ENCODE peak calls at places on chromosome 16, in six cellular contexts. S, X, T, P, Z and D are unnamed samples.

GRCh38 chr16:89687092-89687940 is 827 bp downstream of the CDK10 start:
- DNase-seq in S (no peak), X (peak; percentile 9), T (no peak), P (no peak), Z (peak; percentile 52), D (no peak)

GRCh38 chr16:14070555-14070876 is 603 bp upstream of the MRTFB start:
- DNase-seq in S (no peak), X (no peak), T (no peak), P (no peak), Z (no peak), D (no peak)

GRCh38 chr16:80507538-80507937 is 33.3 kb upstream of the DYNLRB2 start:
- DNase-seq in S (no peak), X (no peak), T (no peak), P (no peak), Z (no peak), D (no peak)

GRCh38 chr16:48284772-48285409 is 37.6 kb upstream of the ABCC11 start:
- DNase-seq in S (no peak), X (no peak), T (no peak), P (no peak), Z (no peak), D (no peak)

GRCh38 chr16:83781-84615 is 6.0 kb downstream of the MPG start:
- DNase-seq in S (no peak), X (no peak), T (no peak), P (no peak), Z (peak; percentile 37), D (no peak)

GRCh38 chr16:83206426-83206825 is 579.7 kb downstream of the CDH13 start:
- DNase-seq in S (no peak), X (no peak), T (no peak), P (no peak), Z (peak; percentile 37), D (no peak)

GRCh38 chr16:50183316-50183715 is 30.2 kb downstream of the TENT4B start:
- DNase-seq in S (no peak), X (no peak), T (no peak), P (no peak), Z (peak; percentile 95), D (no peak)

GRCh38 chr16:2432286-2432685 is 3.0 kb downstream of the CCNF start:
- DNase-seq in S (no peak), X (no peak), T (no peak), P (no peak), Z (no peak), D (no peak)

GRCh38 chr16:8571061-8571596 is 19.2 kb downstream of the TMEM114 start:
- DNase-seq in S (no peak), X (no peak), T (no peak), P (no peak), Z (peak; percentile 70), D (no peak)

GRCh38 chr16:4506450-4506849 is 30.3 kb downstream of the HMOX2 start:
- DNase-seq in S (peak; percentile 43), X (peak; percentile 51), T (peak; percentile 49), P (peak; percentile 48), Z (peak; percentile 61), D (peak; percentile 47)

GRCh38 chr16:10971560-10971961 is 27.2 kb downstream of the CLEC16A start:
- DNase-seq in S (no peak), X (peak; percentile 78), T (peak; percentile 65), P (peak; percentile 50), Z (peak; percentile 69), D (peak; percentile 50)

GRCh38 chr16:65908568-65908967 is 457.9 kb upstream of the CDH5 start:
- DNase-seq in S (no peak), X (no peak), T (peak; percentile 80), P (no peak), Z (no peak), D (no peak)

GRCh38 chr16:11327277-11328171 is 17.7 kb upstream of the RMI2 start:
- DNase-seq in S (no peak), X (no peak), T (no peak), P (peak; percentile 49), Z (no peak), D (no peak)

GRCh38 chr16:56195151-56195550 is 3.9 kb downstream of the GNAO1 start:
- DNase-seq in S (no peak), X (no peak), T (no peak), P (no peak), Z (no peak), D (no peak)

GRCh38 chr16:180921-181667 is 835 bp downstream of the HBQ1 start:
- DNase-seq in S (peak; percentile 78), X (peak; percentile 48), T (peak; percentile 80), P (peak; percentile 66), Z (peak; percentile 27), D (peak; percentile 71)

GRCh38 chr16:86827521-86827920 is 249.2 kb downstream of the FOXL1 start:
- DNase-seq in S (no peak), X (no peak), T (no peak), P (no peak), Z (no peak), D (no peak)

GRCh38 chr16:84503751-84504395 is 586 bp downstream of the MEAK7 start:
- DNase-seq in S (no peak), X (no peak), T (no peak), P (no peak), Z (peak; percentile 31), D (no peak)

GRCh38 chr16:67598527-67598926 is 36.2 kb downstream of the CTCF start:
- DNase-seq in S (no peak), X (no peak), T (no peak), P (no peak), Z (no peak), D (no peak)

GRCh38 chr16:89384282-89384681 is 106.1 kb downstream of the ANKRD11 start:
- DNase-seq in S (no peak), X (no peak), T (no peak), P (no peak), Z (no peak), D (no peak)

GRCh38 chr16:11329080-11329491 is 16.2 kb upstream of the RMI2 start:
- DNase-seq in S (no peak), X (no peak), T (no peak), P (no peak), Z (no peak), D (no peak)

GRCh38 chr16:67936876-67937605 is 391 bp upstream of the PSMB10 start:
- DNase-seq in S (peak; percentile 71), X (peak; percentile 48), T (no peak), P (no peak), Z (no peak), D (no peak)

GRCh38 chr16:11259288-11259621 is 3.3 kb upstream of the SOCS1 start:
- DNase-seq in S (no peak), X (no peak), T (no peak), P (no peak), Z (no peak), D (no peak)

GRCh38 chr16:29824589-29825144 is 4.4 kb downstream of the MVP start:
- DNase-seq in S (no peak), X (no peak), T (no peak), P (no peak), Z (peak; percentile 77), D (no peak)

GRCh38 chr16:52066951-52067350 is 480.0 kb downstream of the TOX3 start:
- DNase-seq in S (no peak), X (no peak), T (no peak), P (no peak), Z (no peak), D (no peak)
- H3K4me1 ChIP-seq in S (no peaks in the 10 kb centered on the region), X (no peaks in the 10 kb centered on the region), T (no peaks in the 10 kb centered on the region), P (no peaks in the 10 kb centered on the region), Z (no peaks in the 10 kb centered on the region), D (peaks cover 2% of the 10 kb centered on the region)

GRCh38 chr16:88005148-88005547 is 53.9 kb downstream of the BANP start:
- DNase-seq in S (no peak), X (no peak), T (no peak), P (no peak), Z (no peak), D (no peak)
- H3K36me3 ChIP-seq in S (peaks cover 28% of the 10 kb centered on the region), X (peaks cover 19% of the 10 kb centered on the region), T (peaks cover 6% of the 10 kb centered on the region), P (no peaks in the 10 kb centered on the region), Z (peaks cover 6% of the 10 kb centered on the region), D (peaks cover 8% of the 10 kb centered on the region)

GRCh38 chr16:85537331-85537788 is 75.8 kb upstream of the GSE1 start:
- DNase-seq in S (no peak), X (no peak), T (no peak), P (no peak), Z (no peak), D (no peak)
- H3K4me1 ChIP-seq in S (no peaks in the 10 kb centered on the region), X (peaks cover 6% of the 10 kb centered on the region), T (peaks cover 21% of the 10 kb centered on the region), P (peaks cover 15% of the 10 kb centered on the region), Z (no peaks in the 10 kb centered on the region), D (peaks cover 1% of the 10 kb centered on the region)

GRCh38 chr16:77335652-77336234 is 99.1 kb downstream of the ADAMTS18 start:
- DNase-seq in S (no peak), X (peak; percentile 10), T (no peak), P (no peak), Z (no peak), D (peak; percentile 16)
- H3K36me3 ChIP-seq in S (no peaks in the 10 kb centered on the region), X (peaks cover 14% of the 10 kb centered on the region), T (no peaks in the 10 kb centered on the region), P (no peaks in the 10 kb centered on the region), Z (no peaks in the 10 kb centered on the region), D (no peaks in the 10 kb centered on the region)

GRCh38 chr16:82083710-82084353 is 48.8 kb downstream of the HSD17B2 start:
- DNase-seq in S (no peak), X (no peak), T (no peak), P (no peak), Z (no peak), D (no peak)

GRCh38 chr16:82082097-82082496 is 47.0 kb downstream of the HSD17B2 start:
- DNase-seq in S (no peak), X (no peak), T (no peak), P (no peak), Z (no peak), D (no peak)

GRCh38 chr16:82079892-82080291 is 44.8 kb downstream of the HSD17B2 start:
- DNase-seq in S (no peak), X (no peak), T (no peak), P (no peak), Z (no peak), D (no peak)

GRCh38 chr16:82082543-82083244 is 47.6 kb downstream of the HSD17B2 start:
- DNase-seq in S (no peak), X (no peak), T (no peak), P (no peak), Z (peak; percentile 60), D (no peak)

DNA sequence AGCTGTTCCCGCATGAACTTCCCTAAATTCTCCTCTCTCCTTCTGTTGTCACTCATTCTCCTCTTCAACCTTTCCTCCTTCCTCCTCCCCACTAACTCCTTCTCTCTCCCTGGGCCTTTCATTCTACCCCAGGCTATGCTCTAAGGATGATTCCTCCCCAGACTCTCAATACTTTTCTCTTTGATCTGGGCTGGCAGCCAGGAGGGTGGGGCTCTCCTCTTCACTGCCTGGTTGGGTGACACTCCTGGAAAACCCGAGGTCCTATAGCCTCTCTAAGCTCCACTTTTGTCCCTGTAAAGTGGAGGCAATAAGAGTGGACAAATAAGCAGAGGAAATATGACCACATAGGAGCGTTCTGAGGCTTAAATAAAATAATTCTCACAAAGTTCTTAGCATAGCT is 46.2 kb downstream of the HSD17B2 start:
- DNase-seq in S (no peak), X (no peak), T (no peak), P (no peak), Z (no peak), D (no peak)
- H3K4me1 ChIP-seq in S (no peaks in the 10 kb centered on the region), X (no peaks in the 10 kb centered on the region), T (no peaks in the 10 kb centered on the region), P (no peaks in the 10 kb centered on the region), Z (no peaks in the 10 kb centered on the region), D (no peaks in the 10 kb centered on the region)